ENCODE peak calls at places on chromosomes 13 and 19, in four cellular contexts. H, U, B and X are unnamed samples.

GRCh38 chr19:7845390-7846179 is 15.6 kb downstream of the EVI5L start:
- DNase-seq in B (no peak), H (no peak), U (no peak), X (no peak)

GRCh38 chr19:30855475-30855874 is 483.3 kb downstream of the ZNF536 start:
- DNase-seq in H (no peak), B (no peak), U (no peak), X (no peak)

GRCh38 chr19:11478167-11479089 is 2.4 kb downstream of the ELAVL3 start:
- DNase-seq in B (no peak), U (no peak), H (no peak), X (no peak)

GRCh38 chr13:64158910-64159309 is 2743.3 kb upstream of the PCDH20 start:
- DNase-seq in H (no peak), U (no peak), B (no peak), X (no peak)

GRCh38 chr13:37869756-37870488 is at the start of gene TRPC4:
- DNase-seq in H (no peak), B (no peak), U (peak), X (no peak)

GRCh38 chr13:60433505-60433904 is 36.5 kb downstream of the TDRD3 start:
- DNase-seq in B (no peak), H (no peak), U (no peak), X (no peak)

GRCh38 chr13:39712626-39713025 is 57.2 kb downstream of the COG6 start:
- DNase-seq in H (no peak), B (no peak), U (no peak), X (no peak)

GRCh38 chr19:14439014-14439413 is 5.9 kb downstream of the PKN1 start:
- DNase-seq in U (no peak), B (no peak), H (no peak), X (no peak)

GRCh38 chr13:19178901-19179593 is 2.6 kb downstream of the TUBA3C start:
- DNase-seq in B (no peak), U (peak), H (no peak), X (no peak)

GRCh38 chr13:61410669-61411297 is 4.9 kb downstream of the PCDH20 start:
- DNase-seq in H (no peak), U (no peak), B (no peak), X (no peak)

GRCh38 chr13:89721216-89721615 is 1626.3 kb upstream of the MIR17HG start:
- DNase-seq in B (no peak), U (no peak), H (no peak), X (no peak)

GRCh38 chr19:7336321-7336973 is 12.3 kb upstream of the ARHGEF18 start:
- DNase-seq in B (peak), U (no peak), H (no peak), X (no peak)

GRCh38 chr13:98978280-98978679 is 416 bp upstream of the DOCK9 start:
- DNase-seq in H (peak), B (no peak), U (no peak), X (no peak)

GRCh38 chr19:10501971-10502523 is 1.1 kb downstream of the KEAP1 start:
- DNase-seq in U (peak), H (no peak), B (peak), X (no peak)

GRCh38 chr13:44735806-44736205 is 159.7 kb upstream of the TSC22D1 start:
- DNase-seq in U (no peak), H (no peak), B (no peak), X (no peak)

GRCh38 chr13:49097374-49097773 is 121.7 kb downstream of the FNDC3A start:
- DNase-seq in B (no peak), H (peak), U (no peak), X (peak)

GRCh38 chr13:109465151-109465550 is 321.2 kb downstream of the IRS2 start:
- DNase-seq in H (no peak), B (no peak), U (no peak), X (no peak)

GRCh38 chr13:95644611-95645052 is at the start of gene DZIP1:
- DNase-seq in H (peak), U (peak), B (no peak), X (no peak)

GRCh38 chr13:29508130-29508873 is 87.2 kb downstream of the SLC7A1 start:
- DNase-seq in U (peak), B (peak), H (peak), X (peak)

GRCh38 chr19:2854849-2855248 is 12.3 kb upstream of the ZNF556 start:
- DNase-seq in H (no peak), U (no peak), B (no peak), X (no peak)

GRCh38 chr19:37413243-37414084 is 42.6 kb downstream of the ZNF527 start:
- DNase-seq in B (no peak), U (no peak), H (no peak), X (peak)

GRCh38 chr19:16504271-16504670 is 8.1 kb downstream of the C19orf44 start:
- DNase-seq in U (no peak), B (no peak), H (no peak), X (no peak)

GRCh38 chr19:30028118-30028991 is 86.3 kb downstream of the URI1 start:
- DNase-seq in B (no peak), H (no peak), U (no peak), X (no peak)

GRCh38 chr19:6103217-6103644 is 7.1 kb downstream of the RFX2 start:
- DNase-seq in U (peak), B (no peak), H (peak), X (no peak)

GRCh38 chr19:51097796-51098195 is 10.4 kb downstream of the CTU1 start:
- DNase-seq in H (no peak), B (no peak), U (no peak), X (no peak)

GRCh38 chr19:558770-559439 is 13.5 kb upstream of the BSG start:
- DNase-seq in H (no peak), B (no peak), U (no peak), X (no peak)

GRCh38 chr19:610801-611505 is 21.3 kb downstream of the HCN2 start:
- DNase-seq in B (peak), H (peak), U (peak), X (peak)

GRCh38 chr13:30898721-30899188 is 7.3 kb upstream of the MEDAG start:
- DNase-seq in H (peak), U (no peak), B (no peak), X (no peak)

GRCh38 chr19:23547816-23548430 is 139.1 kb downstream of the ZNF675 start:
- DNase-seq in U (no peak), B (no peak), H (no peak), X (no peak)

GRCh38 chr19:35725216-35725861 is 7.5 kb downstream of the KMT2B start:
- DNase-seq in H (no peak), U (no peak), B (no peak), X (no peak)

GRCh38 chr19:1122972-1123363 is 19.2 kb downstream of the GPX4 start:
- DNase-seq in U (no peak), H (no peak), B (peak), X (no peak)

GRCh38 chr13:98509271-98510155 is 67.4 kb downstream of the STK24 start:
- DNase-seq in H (peak), B (peak), U (peak), X (no peak)

GRCh38 chr13:59391696-59392095 is 772.0 kb downstream of the DIAPH3 start:
- DNase-seq in B (peak), H (peak), U (no peak), X (peak)

GRCh38 chr19:13155472-13156284 is 5.5 kb downstream of the IER2 start:
- DNase-seq in U (peak), H (no peak), B (peak), X (no peak)

GRCh38 chr13:97268772-97269171 is 46.6 kb downstream of the MBNL2 start:
- DNase-seq in B (no peak), H (no peak), U (no peak), X (no peak)
- H3K27ac ChIP-seq in B (no peak), H (no peak), U (peak), X (no peak)

DNA sequence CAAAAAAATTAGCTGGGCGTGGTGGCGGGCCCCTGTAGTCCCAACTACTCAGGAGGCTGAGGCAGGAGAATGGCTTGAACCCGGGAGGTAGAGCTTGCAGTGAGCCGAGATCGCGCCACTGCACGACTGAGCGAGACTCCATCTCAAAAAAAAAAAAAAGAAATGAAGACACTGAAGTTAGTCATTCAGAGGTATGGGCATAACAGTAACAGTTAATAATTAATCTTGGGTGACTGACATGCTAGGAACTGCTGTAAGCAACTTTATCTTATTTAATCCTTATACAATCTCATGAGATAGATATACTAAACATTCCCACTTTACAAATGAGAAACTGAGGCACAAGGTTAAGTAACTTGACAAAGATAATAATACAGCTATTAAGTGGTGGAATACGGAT is 4.9 kb downstream of the SKA3 start:
- DNase-seq in B (no peak), U (no peak), H (no peak), X (no peak)
- H3K27ac ChIP-seq in B (no peak), U (no peak), H (no peak), X (no peak)

DNA sequence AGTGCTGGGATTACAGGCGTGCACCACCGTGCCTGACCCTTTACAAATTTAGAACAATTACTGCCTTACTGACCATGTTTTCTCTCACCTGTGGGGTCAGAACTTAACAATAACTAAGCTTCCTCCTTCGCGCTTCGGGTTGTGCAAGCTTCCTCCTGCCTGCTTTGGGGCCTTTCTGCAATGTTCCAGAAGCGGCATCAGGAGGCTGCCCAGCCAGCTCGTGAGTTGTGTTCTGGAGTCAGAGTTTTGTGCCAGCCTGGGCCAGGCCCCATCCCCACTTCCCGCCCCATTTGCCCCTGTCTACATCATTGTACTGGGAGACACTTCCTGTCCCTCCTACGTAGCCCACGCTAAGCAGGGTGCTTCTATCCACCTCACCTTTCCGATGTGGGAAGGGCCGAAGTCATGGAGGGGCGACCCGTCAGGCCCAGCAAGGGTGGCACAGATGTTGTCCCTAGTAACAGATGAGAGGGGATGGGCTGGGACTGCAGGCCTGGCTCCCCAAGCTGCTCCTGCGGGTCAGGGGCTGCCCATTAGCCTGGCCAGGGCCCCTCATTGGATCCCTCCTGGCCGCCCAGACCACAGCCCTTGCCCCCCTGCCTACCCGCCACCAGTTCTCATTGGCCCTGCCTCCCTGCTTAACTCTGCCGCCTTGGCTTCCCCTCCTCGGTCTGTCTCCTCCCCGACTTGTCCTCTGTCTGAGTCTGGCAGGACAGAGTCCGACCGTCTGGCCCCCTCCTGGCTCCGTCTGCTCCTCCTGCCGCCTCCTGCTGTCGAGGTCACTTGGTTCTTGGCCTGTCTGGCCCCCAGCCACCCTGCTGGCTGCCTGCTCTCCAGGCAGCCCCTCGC is 13.5 kb downstream of the UHRF1 start:
- DNase-seq in H (no peak), B (no peak), U (no peak), X (no peak)
- H3K27ac ChIP-seq in H (no peak), B (no peak), U (no peak), X (no peak)

DNA sequence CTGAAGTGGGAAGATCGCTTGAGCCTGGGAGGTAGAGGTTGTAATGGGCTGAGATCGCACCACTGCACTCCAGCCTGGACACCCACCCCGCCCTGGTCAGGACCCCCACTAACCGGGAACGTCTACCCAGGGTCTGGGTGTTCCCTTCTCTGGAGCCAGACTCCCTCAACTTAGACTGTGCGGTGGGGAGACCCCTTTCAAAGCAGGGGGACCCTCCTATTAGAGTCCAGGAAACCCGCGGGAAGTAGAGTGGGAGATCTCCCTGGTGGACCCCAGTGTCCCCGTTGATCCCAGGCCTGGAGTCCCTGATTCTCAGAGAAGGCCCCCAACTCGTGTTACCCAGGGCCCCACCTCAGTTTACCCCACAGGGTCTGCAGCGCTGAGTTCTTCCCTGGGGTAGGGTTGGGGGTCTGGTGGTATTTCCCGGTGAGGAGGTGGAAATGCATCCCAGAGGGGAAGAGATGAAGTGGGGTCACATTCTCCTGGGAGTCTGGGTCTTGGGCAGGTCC is 6.1 kb upstream of the ARRDC2 start:
- DNase-seq in U (no peak), H (no peak), B (no peak), X (no peak)
- H3K27ac ChIP-seq in U (peak), H (no peak), B (peak), X (no peak)